ENCODE peak calls at places on chromosomes 11 and 22, in five cellular contexts. P is glutamatergic neuron, Q is renal cortical epithelial cell, D is posterior cingulate gyrus, E is HuH-7.5. N is an unnamed sample.

GRCh38 chr11:15726221-15726746 is 611.6 kb downstream of the INSC start:
- DNase-seq in Q (no peak), D (no peak), E (no peak), P (no peak), N (no peak)

GRCh38 chr11:44285756-44286155 is 24.2 kb downstream of the ALX4 start:
- DNase-seq in Q (no peak), D (no peak), E (no peak), P (no peak), N (no peak)

GRCh38 chr11:95764267-95764898 is 25.2 kb downstream of the FAM76B start:
- DNase-seq in Q (peak; percentile 65), D (no peak), P (no peak), E (no peak), N (no peak)

GRCh38 chr11:1304376-1304775 is 5.1 kb downstream of the TOLLIP start:
- DNase-seq in D (no peak), E (peak; percentile 75), P (no peak), Q (peak; percentile 64), N (no peak)

GRCh38 chr22:37045958-37046357 is 5.6 kb upstream of the KCTD17 start:
- DNase-seq in P (no peak), E (no peak), Q (peak; percentile 26), D (no peak), N (no peak)

GRCh38 chr11:14422052-14422813 is 63.2 kb upstream of the RRAS2 start:
- DNase-seq in D (peak; percentile 71), E (no peak), Q (peak; percentile 99), P (peak; percentile 89), N (peak; percentile 31)

GRCh38 chr11:91091564-91091963 is 868.7 kb upstream of the CHORDC1 start:
- DNase-seq in P (no peak), Q (no peak), D (no peak), E (no peak), N (no peak)

GRCh38 chr11:61679301-61679700 is 890 bp upstream of the DAGLA start:
- DNase-seq in E (no peak), D (no peak), Q (no peak), P (no peak), N (no peak)

GRCh38 chr11:13745165-13745564 is 76.7 kb downstream of the FAR1 start:
- DNase-seq in E (no peak), P (no peak), Q (no peak), D (no peak), N (no peak)

GRCh38 chr11:59078435-59078834 is 7.7 kb upstream of the GLYATL1B start:
- DNase-seq in E (no peak), Q (no peak), D (no peak), P (no peak), N (no peak)

GRCh38 chr11:115452245-115452644 is 52.0 kb downstream of the CADM1 start:
- DNase-seq in D (no peak), E (no peak), Q (no peak), P (no peak), N (no peak)

GRCh38 chr11:113082501-113082900 is 121.3 kb downstream of the NCAM1 start:
- DNase-seq in Q (no peak), D (no peak), E (no peak), P (no peak), N (no peak)

GRCh38 chr11:58629857-58630256 is 7.4 kb downstream of the CNTF start:
- DNase-seq in D (no peak), E (no peak), P (no peak), Q (peak; percentile 58), N (peak; percentile 2)

GRCh38 chr11:70319694-70320093 is 49.2 kb downstream of the PPFIA1 start:
- DNase-seq in Q (no peak), P (no peak), E (no peak), D (no peak), N (no peak)

GRCh38 chr11:103826856-103827255 is 209.6 kb upstream of the DDI1 start:
- DNase-seq in E (no peak), D (no peak), Q (peak; percentile 63), P (no peak), N (no peak)

GRCh38 chr11:62614275-62614674 is 1.2 kb downstream of the ROM1 start:
- DNase-seq in Q (peak; percentile 53), P (no peak), D (no peak), E (no peak), N (no peak)

GRCh38 chr22:47859891-47860290 is 1097.4 kb downstream of the TBC1D22A start:
- DNase-seq in P (no peak), E (no peak), D (no peak), Q (no peak), N (no peak)

GRCh38 chr22:42298746-42299145 is 28.3 kb upstream of the TCF20 start:
- DNase-seq in D (no peak), E (no peak), Q (no peak), P (no peak), N (no peak)

GRCh38 chr11:69253028-69253427 is 40.9 kb upstream of the MYEOV start:
- DNase-seq in D (no peak), Q (peak; percentile 17), P (no peak), E (no peak), N (no peak)

GRCh38 chr11:108224908-108225786 is 2.3 kb downstream of the ATM start:
- DNase-seq in Q (peak; percentile 28), E (no peak), D (no peak), P (no peak), N (no peak)

GRCh38 chr22:20881231-20881630 is 22.4 kb downstream of the SNAP29 start:
- DNase-seq in P (no peak), E (no peak), D (no peak), Q (peak; percentile 64), N (no peak)

GRCh38 chr22:47434336-47435203 is 672.1 kb downstream of the TBC1D22A start:
- DNase-seq in Q (no peak), E (no peak), D (no peak), P (no peak), N (no peak)

GRCh38 chr11:35316161-35316560 is 103.2 kb downstream of the SLC1A2 start:
- DNase-seq in Q (peak; percentile 89), E (no peak), D (no peak), P (no peak), N (no peak)

GRCh38 chr22:31295831-31296230 is 3.5 kb upstream of the PIK3IP1 start:
- DNase-seq in Q (peak; percentile 13), P (no peak), D (no peak), E (no peak), N (no peak)

GRCh38 chr11:102268083-102268984 is 49.0 kb upstream of the BIRC3 start:
- DNase-seq in Q (peak; percentile 85), E (peak; percentile 86), P (peak; percentile 60), D (peak; percentile 30), N (no peak)

GRCh38 chr22:47570300-47570685 is 807.8 kb downstream of the TBC1D22A start:
- DNase-seq in D (no peak), P (no peak), Q (no peak), E (no peak), N (no peak)

GRCh38 chr11:60498853-60499252 is 6.3 kb downstream of the MS4A12 start:
- DNase-seq in D (no peak), Q (no peak), P (no peak), E (no peak), N (no peak)

GRCh38 chr11:92678212-92678611 is 291.2 kb upstream of the MTNR1B start:
- DNase-seq in E (no peak), Q (no peak), P (no peak), D (no peak), N (no peak)